ENCODE peak calls at places on chromosome 10, in five cellular contexts. One of them, this sample, is unnamed.
A peak's percentile ranks its signal among the peaks of the same experiment; 100 is the strongest.

GRCh38 chr10:110843031-110843430 is 28.7 kb upstream of the PDCD4 start:
- DNase-seq in A172: no peak
- DNase-seq in stimulated activated CD4-positive, alpha-beta T cell treated with anti-CD3 and anti-CD28 coated beads, TNF-alpha, amount 100 ng/mL, for 4 hours: no peak
- DNase-seq in HFF-Myc: no peak
- DNase-seq in substantia nigra: no peak
- DNase-seq in this sample: no peak

GRCh38 chr10:33279276-33279675 is 55.2 kb downstream of the NRP1 start:
- DNase-seq in A172: no peak
- DNase-seq in stimulated activated CD4-positive, alpha-beta T cell treated with anti-CD3 and anti-CD28 coated beads, TNF-alpha, amount 100 ng/mL, for 4 hours: no peak
- DNase-seq in HFF-Myc: no peak
- DNase-seq in substantia nigra: no peak
- DNase-seq in this sample: no peak

GRCh38 chr10:131701131-131701947 is 199.5 kb upstream of the PPP2R2D start:
- DNase-seq in A172: no peak
- DNase-seq in stimulated activated CD4-positive, alpha-beta T cell treated with anti-CD3 and anti-CD28 coated beads, TNF-alpha, amount 100 ng/mL, for 4 hours: no peak
- DNase-seq in HFF-Myc: no peak
- DNase-seq in substantia nigra: no peak
- DNase-seq in this sample: no peak

GRCh38 chr10:124666494-124666893 is 77.7 kb downstream of the FAM53B start:
- DNase-seq in A172: no peak
- DNase-seq in stimulated activated CD4-positive, alpha-beta T cell treated with anti-CD3 and anti-CD28 coated beads, TNF-alpha, amount 100 ng/mL, for 4 hours: no peak
- DNase-seq in HFF-Myc: no peak
- DNase-seq in substantia nigra: no peak
- DNase-seq in this sample: no peak

GRCh38 chr10:95133997-95134396 is 60.0 kb upstream of the ACSM6 start:
- DNase-seq in A172: no peak
- DNase-seq in stimulated activated CD4-positive, alpha-beta T cell treated with anti-CD3 and anti-CD28 coated beads, TNF-alpha, amount 100 ng/mL, for 4 hours: no peak
- DNase-seq in HFF-Myc: no peak
- DNase-seq in substantia nigra: no peak
- DNase-seq in this sample: no peak

GRCh38 chr10:4093438-4093837 is 308.4 kb upstream of the KLF6 start:
- DNase-seq in A172: no peak
- DNase-seq in stimulated activated CD4-positive, alpha-beta T cell treated with anti-CD3 and anti-CD28 coated beads, TNF-alpha, amount 100 ng/mL, for 4 hours: no peak
- DNase-seq in HFF-Myc: no peak
- DNase-seq in substantia nigra: no peak
- DNase-seq in this sample: no peak

GRCh38 chr10:119516381-119517234 is 25.9 kb downstream of the RGS10 start:
- DNase-seq in A172: peak; percentile 81
- DNase-seq in stimulated activated CD4-positive, alpha-beta T cell treated with anti-CD3 and anti-CD28 coated beads, TNF-alpha, amount 100 ng/mL, for 4 hours: peak; percentile 33
- DNase-seq in HFF-Myc: no peak
- DNase-seq in substantia nigra: no peak
- DNase-seq in this sample: peak; percentile 67

GRCh38 chr10:21398549-21399345 is 126.7 kb downstream of the SKIDA1 start:
- DNase-seq in A172: peak; percentile 83
- DNase-seq in stimulated activated CD4-positive, alpha-beta T cell treated with anti-CD3 and anti-CD28 coated beads, TNF-alpha, amount 100 ng/mL, for 4 hours: no peak
- DNase-seq in HFF-Myc: peak; percentile 41
- DNase-seq in substantia nigra: no peak
- DNase-seq in this sample: no peak

GRCh38 chr10:44193567-44194220 is 191.2 kb downstream of the CXCL12 start:
- DNase-seq in A172: no peak
- DNase-seq in stimulated activated CD4-positive, alpha-beta T cell treated with anti-CD3 and anti-CD28 coated beads, TNF-alpha, amount 100 ng/mL, for 4 hours: no peak
- DNase-seq in HFF-Myc: no peak
- DNase-seq in substantia nigra: no peak
- DNase-seq in this sample: no peak

GRCh38 chr10:57785546-57785945 is 482.1 kb downstream of the IPMK start:
- DNase-seq in A172: no peak
- DNase-seq in stimulated activated CD4-positive, alpha-beta T cell treated with anti-CD3 and anti-CD28 coated beads, TNF-alpha, amount 100 ng/mL, for 4 hours: no peak
- DNase-seq in HFF-Myc: no peak
- DNase-seq in substantia nigra: no peak
- DNase-seq in this sample: no peak

GRCh38 chr10:132270256-132270655 is 37.5 kb downstream of the STK32C start:
- DNase-seq in A172: no peak
- DNase-seq in stimulated activated CD4-positive, alpha-beta T cell treated with anti-CD3 and anti-CD28 coated beads, TNF-alpha, amount 100 ng/mL, for 4 hours: no peak
- DNase-seq in HFF-Myc: no peak
- DNase-seq in substantia nigra: no peak
- DNase-seq in this sample: no peak

GRCh38 chr10:53491774-53492173 is 719.2 kb upstream of the MBL2 start:
- DNase-seq in A172: no peak
- DNase-seq in stimulated activated CD4-positive, alpha-beta T cell treated with anti-CD3 and anti-CD28 coated beads, TNF-alpha, amount 100 ng/mL, for 4 hours: no peak
- DNase-seq in HFF-Myc: no peak
- DNase-seq in substantia nigra: no peak
- DNase-seq in this sample: no peak

GRCh38 chr10:130749911-130750310 is 561.6 kb downstream of the TCERG1L start:
- DNase-seq in A172: no peak
- DNase-seq in stimulated activated CD4-positive, alpha-beta T cell treated with anti-CD3 and anti-CD28 coated beads, TNF-alpha, amount 100 ng/mL, for 4 hours: no peak
- DNase-seq in HFF-Myc: no peak
- DNase-seq in substantia nigra: no peak
- DNase-seq in this sample: no peak

GRCh38 chr10:35640951-35641429 is 1.1 kb downstream of the FZD8 start:
- DNase-seq in A172: peak; percentile 71
- DNase-seq in stimulated activated CD4-positive, alpha-beta T cell treated with anti-CD3 and anti-CD28 coated beads, TNF-alpha, amount 100 ng/mL, for 4 hours: peak; percentile 14
- DNase-seq in HFF-Myc: peak; percentile 20
- DNase-seq in substantia nigra: no peak
- DNase-seq in this sample: no peak